ENCODE peak calls at places on chromosomes 2 and 18, in four cellular contexts. B is trophoblast cell, D is PC-3, Z is H9. Y is an unnamed sample. For H3K9me3 and H3K79me2, the result is how much of the 10 kb centered on the place peaks cover.

GRCh38 chr18:79395761-79396404 is at the start of gene NFATC1:
- DNase-seq in B (peak), D (peak), Z (peak), Y (peak)

GRCh38 chr2:113248997-113249770 is 29.5 kb downstream of the PAX8 start:
- DNase-seq in B (peak), D (peak), Z (peak), Y (peak)

GRCh38 chr2:88637464-88637863 is 10.2 kb upstream of the EIF2AK3 start:
- DNase-seq in B (no peak), D (peak), Z (no peak), Y (no peak)

GRCh38 chr2:42859006-42859552 is 66.7 kb upstream of the HAAO start:
- DNase-seq in B (peak), D (peak), Z (peak), Y (peak)

GRCh38 chr2:97714084-97714949 is 941 bp downstream of the ZAP70 start:
- DNase-seq in B (no peak), D (peak), Z (no peak), Y (peak)

GRCh38 chr18:45839415-45840395 is 14.2 kb downstream of the SIGLEC15 start:
- DNase-seq in B (no peak), D (peak), Z (peak), Y (peak)

GRCh38 chr2:55649211-55649610 is 31.8 kb upstream of the PPP4R3B start:
- DNase-seq in B (no peak), D (no peak), Z (no peak), Y (no peak)

GRCh38 chr2:85728883-85729824 is 24.6 kb upstream of the ATOH8 start:
- DNase-seq in B (peak), D (peak), Z (peak), Y (peak)

GRCh38 chr18:52451851-52452250 is 111.9 kb downstream of the DCC start:
- DNase-seq in B (no peak), D (no peak), Z (no peak), Y (no peak)

GRCh38 chr18:63505566-63506335 is 29.0 kb downstream of the SERPINB5 start:
- DNase-seq in B (peak), D (peak), Z (peak), Y (peak)

GRCh38 chr18:21300035-21300434 is 58.0 kb downstream of the GREB1L start:
- DNase-seq in B (no peak), D (no peak), Z (no peak), Y (no peak)

GRCh38 chr18:400466-400865 is 100.0 kb downstream of the COLEC12 start:
- DNase-seq in B (peak), D (no peak), Z (no peak), Y (no peak)

GRCh38 chr2:218367415-218368149 is 10.9 kb downstream of the CATIP start:
- DNase-seq in B (peak), D (peak), Z (peak), Y (peak)

GRCh38 chr2:76759634-76760366 is 762.4 kb downstream of the LRRTM4 start:
- DNase-seq in B (no peak), D (no peak), Z (no peak), Y (no peak)

GRCh38 chr2:109523536-109524361 is 90.0 kb downstream of the SEPTIN10 start:
- DNase-seq in B (no peak), D (no peak), Z (no peak), Y (no peak)

GRCh38 chr18:9721893-9722515 is 13.9 kb downstream of the RAB31 start:
- DNase-seq in B (no peak), D (no peak), Z (no peak), Y (no peak)

GRCh38 chr2:65064728-65065552 is 8.7 kb downstream of the CEP68 start:
- DNase-seq in B (peak), D (peak), Z (no peak), Y (peak)

GRCh38 chr2:172489682-172490081 is 62.3 kb downstream of the ITGA6 start:
- DNase-seq in B (no peak), D (no peak), Z (no peak), Y (no peak)

GRCh38 chr2:37287966-37288365 is 36.7 kb downstream of the PRKD3 start:
- DNase-seq in B (no peak), D (peak), Z (no peak), Y (no peak)

GRCh38 chr2:28209312-28209711 is 183.3 kb upstream of the FOSL2 start:
- DNase-seq in B (no peak), D (no peak), Z (no peak), Y (no peak)

GRCh38 chr2:28210535-28210934 is 182.1 kb upstream of the FOSL2 start:
- DNase-seq in B (no peak), D (no peak), Z (no peak), Y (no peak)

GRCh38 chr2:28209864-28210263 is 182.8 kb upstream of the FOSL2 start:
- DNase-seq in B (no peak), D (no peak), Z (no peak), Y (no peak)

GRCh38 chr2:28202718-28203117 is 189.9 kb upstream of the FOSL2 start:
- DNase-seq in B (no peak), D (no peak), Z (no peak), Y (no peak)

GRCh38 chr2:28206786-28207185 is 185.9 kb upstream of the FOSL2 start:
- DNase-seq in B (no peak), D (no peak), Z (no peak), Y (no peak)
- H3K9ac ChIP-seq in B (no peak), D (no peak), Z (no peak), Y (no peak)

DNA sequence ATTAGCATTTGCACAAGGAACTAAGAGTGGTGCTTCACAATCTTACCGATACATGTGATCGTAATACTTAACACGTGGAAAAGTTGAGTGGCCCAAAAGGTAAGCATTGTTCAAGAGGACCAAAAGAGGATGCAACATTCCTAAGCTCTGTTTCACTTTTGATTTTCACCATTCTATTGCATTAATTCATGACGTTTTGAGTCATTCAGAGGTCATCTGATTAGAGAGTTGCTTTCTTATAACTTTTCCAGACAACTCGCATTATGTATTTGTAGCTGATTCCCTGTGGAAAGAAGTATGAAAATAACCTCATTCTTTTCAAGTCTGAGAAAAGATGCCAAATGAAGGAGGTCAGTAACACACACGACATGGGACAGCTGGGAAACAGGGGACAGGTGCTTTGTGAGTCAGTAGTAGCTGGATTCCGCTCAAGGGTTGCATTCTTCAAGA is 344.4 kb downstream of the RND3 start:
- DNase-seq in B (peak), D (peak), Z (no peak), Y (peak)
- H3K9me3 ChIP-seq in B (under half), D (under half), Z (under half), Y (under half)

GRCh38 chr18:74610216-74610615 is 12.5 kb downstream of the ZNF407 start:
- DNase-seq in B (no peak), D (no peak), Z (no peak), Y (no peak)
- H3K79me2 ChIP-seq in B (under half), D (half or more), Z (under half), Y (half or more)

GRCh38 chr18:11043694-11044093 is 105.7 kb downstream of the PIEZO2 start:
- DNase-seq in B (no peak), D (no peak), Z (no peak), Y (no peak)

GRCh38 chr18:11042247-11042646 is 107.1 kb downstream of the PIEZO2 start:
- DNase-seq in B (no peak), D (no peak), Z (no peak), Y (no peak)

GRCh38 chr18:11040359-11040758 is 109.0 kb downstream of the PIEZO2 start:
- DNase-seq in B (no peak), D (no peak), Z (no peak), Y (no peak)

GRCh38 chr18:11037841-11038240 is 111.5 kb downstream of the PIEZO2 start:
- DNase-seq in B (no peak), D (no peak), Z (no peak), Y (no peak)

GRCh38 chr18:11040823-11041712 is 108.3 kb downstream of the PIEZO2 start:
- DNase-seq in B (peak), D (peak), Z (peak), Y (peak)
- H3K9ac ChIP-seq in B (no peak), D (no peak), Z (no peak), Y (no peak)

GRCh38 chr2:10236571-10237391 is 65.9 kb upstream of the HPCAL1 start:
- DNase-seq in B (no peak), D (no peak), Z (no peak), Y (peak)
- H3K9me3 ChIP-seq in B (under half), D (under half), Z (under half), Y (under half)

Y was measured in mammary epithelial cell.